ENCODE peak calls at places on chromosomes 3 and 15, in nine cellular contexts. M is breast epithelium, N is tibial artery, H is gastrocnemius medialis, V is transverse colon, K is A549, A is left ventricle myocardium inferior, L is thoracic aorta, Y is adrenal gland. E is an unnamed sample. For H3K4me1, the result is how much of the 10 kb centered on the place peaks cover.

GRCh38 chr15:40470423-40471104 is at the start of gene CHST14:
- DNase-seq in M (peak), N (peak), H (no peak), V (peak), K (peak), A (peak), L (no peak), Y (peak), E (peak)

GRCh38 chr3:142276780-142277179 is 51.4 kb upstream of the GK5 start:
- DNase-seq in M (no peak), N (no peak), H (no peak), V (no peak), K (no peak), A (no peak), L (no peak), Y (peak), E (no peak)

GRCh38 chr3:31305324-31305723 is 227.4 kb upstream of the STT3B start:
- DNase-seq in M (no peak), N (no peak), H (no peak), V (no peak), K (no peak), A (no peak), L (no peak), Y (no peak), E (no peak)

GRCh38 chr3:72997421-72997961 is 880 bp downstream of the PPP4R2 start:
- DNase-seq in M (no peak), N (no peak), H (no peak), V (peak), K (peak), A (no peak), L (no peak), Y (no peak), E (no peak)

GRCh38 chr3:150912501-150912900 is 7.3 kb upstream of the MINDY4B start:
- DNase-seq in M (no peak), N (no peak), H (no peak), V (no peak), K (no peak), A (no peak), L (no peak), Y (no peak), E (no peak)

GRCh38 chr15:84946772-84947489 is 34.7 kb upstream of the PDE8A start:
- DNase-seq in M (no peak), N (no peak), H (no peak), V (no peak), K (no peak), A (peak), L (no peak), Y (peak), E (no peak)

GRCh38 chr3:16998236-16998923 is 113.6 kb downstream of the PLCL2 start:
- DNase-seq in M (no peak), N (no peak), H (no peak), V (no peak), K (no peak), A (no peak), L (no peak), Y (no peak), E (no peak)

GRCh38 chr3:127953636-127954035 is 38.6 kb downstream of the KBTBD12 start:
- DNase-seq in M (no peak), N (no peak), H (no peak), V (no peak), K (no peak), A (no peak), L (no peak), Y (no peak), E (no peak)

GRCh38 chr15:78265752-78266224 is 1.4 kb downstream of the DNAJA4 start:
- DNase-seq in M (no peak), N (no peak), H (peak), V (no peak), K (no peak), A (no peak), L (peak), Y (peak), E (no peak)

GRCh38 chr3:197022405-197023231 is 7.0 kb downstream of the MELTF start:
- DNase-seq in M (peak), N (no peak), H (no peak), V (no peak), K (no peak), A (no peak), L (no peak), Y (no peak), E (no peak)

GRCh38 chr3:36904641-36905040 is 40.2 kb downstream of the TRANK1 start:
- DNase-seq in M (no peak), N (peak), H (no peak), V (no peak), K (no peak), A (no peak), L (no peak), Y (no peak), E (no peak)

GRCh38 chr15:91263632-91264477 is 163.8 kb downstream of the SV2B start:
- DNase-seq in M (peak), N (peak), H (peak), V (peak), K (no peak), A (peak), L (no peak), Y (peak), E (peak)

GRCh38 chr3:2657408-2657807 is 452.8 kb downstream of the IL5RA start:
- DNase-seq in M (no peak), N (no peak), H (no peak), V (no peak), K (no peak), A (no peak), L (no peak), Y (no peak), E (no peak)

GRCh38 chr3:18394384-18394995 is 30.6 kb downstream of the SATB1 start:
- DNase-seq in M (no peak), N (no peak), H (no peak), V (no peak), K (no peak), A (no peak), L (no peak), Y (no peak), E (no peak)

GRCh38 chr15:25375557-25375956 is 63.3 kb downstream of the UBE3A start:
- DNase-seq in M (no peak), N (no peak), H (no peak), V (no peak), K (no peak), A (no peak), L (no peak), Y (no peak), E (no peak)

GRCh38 chr3:72724070-72724469 is 124.2 kb downstream of the SHQ1 start:
- DNase-seq in M (peak), N (no peak), H (no peak), V (no peak), K (no peak), A (no peak), L (no peak), Y (no peak), E (no peak)

GRCh38 chr15:62647195-62647865 is 395.2 kb upstream of the TPM1 start:
- DNase-seq in M (peak), N (no peak), H (peak), V (peak), K (peak), A (no peak), L (no peak), Y (peak), E (no peak)

GRCh38 chr3:143237036-143237688 is 117.6 kb downstream of the CHST2 start:
- DNase-seq in M (no peak), N (no peak), H (no peak), V (no peak), K (no peak), A (no peak), L (no peak), Y (no peak), E (no peak)

GRCh38 chr3:99118381-99118780 is 216.9 kb upstream of the DCBLD2 start:
- DNase-seq in M (no peak), N (no peak), H (no peak), V (no peak), K (no peak), A (no peak), L (no peak), Y (no peak), E (no peak)

GRCh38 chr3:56987238-56987932 is 73.1 kb upstream of the SPATA12 start:
- DNase-seq in M (no peak), N (no peak), H (no peak), V (no peak), K (no peak), A (no peak), L (no peak), Y (no peak), E (no peak)

GRCh38 chr3:51620543-51620942 is 50.5 kb upstream of the TEX264 start:
- DNase-seq in M (no peak), N (no peak), H (no peak), V (no peak), K (no peak), A (no peak), L (no peak), Y (no peak), E (no peak)

GRCh38 chr3:85120879-85121278 is 162.1 kb downstream of the CADM2 start:
- DNase-seq in M (no peak), N (no peak), H (no peak), V (no peak), K (no peak), A (no peak), L (no peak), Y (no peak), E (no peak)

GRCh38 chr3:185199671-185200070 is 46.8 kb upstream of the C3orf70 start:
- DNase-seq in M (no peak), N (no peak), H (no peak), V (no peak), K (no peak), A (no peak), L (no peak), Y (no peak), E (no peak)

GRCh38 chr3:10479311-10479710 is 26.1 kb downstream of the ATP2B2 start:
- DNase-seq in M (no peak), N (no peak), H (no peak), V (no peak), K (no peak), A (no peak), L (no peak), Y (no peak), E (no peak)

GRCh38 chr3:42590989-42591756 is 513 bp downstream of the SS18L2 start:
- DNase-seq in M (no peak), N (no peak), H (no peak), V (no peak), K (no peak), A (no peak), L (no peak), Y (no peak), E (no peak)

GRCh38 chr3:190366145-190366544 is 21.8 kb upstream of the CLDN16 start:
- DNase-seq in M (no peak), N (no peak), H (no peak), V (no peak), K (no peak), A (no peak), L (no peak), Y (no peak), E (no peak)

GRCh38 chr3:128367726-128368125 is 99.0 kb downstream of the DNAJB8 start:
- DNase-seq in M (no peak), N (no peak), H (no peak), V (no peak), K (no peak), A (no peak), L (no peak), Y (no peak), E (no peak)

GRCh38 chr15:41934843-41935242 is 37.5 kb downstream of the EHD4 start:
- DNase-seq in M (peak), N (no peak), H (no peak), V (peak), K (no peak), A (no peak), L (no peak), Y (no peak), E (no peak)

GRCh38 chr3:150286390-150287147 is 121.5 kb upstream of the TSC22D2 start:
- DNase-seq in M (no peak), N (no peak), H (no peak), V (no peak), K (peak), A (no peak), L (no peak), Y (no peak), E (no peak)

GRCh38 chr3:65557915-65558564 is 480.7 kb downstream of the MAGI1 start:
- DNase-seq in M (no peak), N (no peak), H (no peak), V (no peak), K (no peak), A (no peak), L (no peak), Y (no peak), E (no peak)
- H3K27ac ChIP-seq in M (no peak), N (no peak), H (no peak), V (no peak), K (no peak), A (no peak), L (no peak), Y (no peak), E (no peak)

DNA sequence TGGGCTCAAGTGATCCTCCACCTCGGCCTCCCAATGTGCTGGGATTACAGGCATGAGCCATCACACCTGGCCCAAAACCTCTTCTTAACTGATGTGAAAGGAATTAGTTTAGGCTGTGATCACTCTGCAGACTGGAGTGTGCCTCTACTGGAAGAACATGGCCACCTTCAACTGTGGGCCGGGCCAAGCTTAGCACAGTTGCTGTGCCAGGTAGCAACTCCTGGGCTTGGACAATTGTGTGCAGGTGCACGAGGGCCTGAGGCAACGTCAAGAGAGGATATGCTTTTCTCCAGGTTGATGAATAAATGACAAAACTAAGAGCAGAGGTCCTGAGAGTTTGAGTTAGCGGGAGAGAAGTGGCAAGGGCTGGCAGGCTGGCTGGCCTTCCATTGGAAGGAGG is 6.5 kb downstream of the FAH start:
- DNase-seq in M (no peak), N (no peak), H (no peak), V (no peak), K (no peak), A (no peak), L (no peak), Y (no peak), E (no peak)
- H3K4me1 ChIP-seq in M (under half), N (under half), H (under half), V (under half), K (under half), A (under half), L (under half), Y (half or more), E (under half)

GRCh38 chr3:167287308-167287707 is 92.8 kb downstream of the ZBBX start:
- DNase-seq in M (no peak), N (no peak), H (no peak), V (no peak), K (no peak), A (no peak), L (no peak), Y (no peak), E (no peak)

GRCh38 chr3:167288737-167289136 is 91.4 kb downstream of the ZBBX start:
- DNase-seq in M (no peak), N (no peak), H (no peak), V (no peak), K (no peak), A (no peak), L (no peak), Y (no peak), E (no peak)

GRCh38 chr3:167289435-167289834 is 90.7 kb downstream of the ZBBX start:
- DNase-seq in M (no peak), N (no peak), H (no peak), V (no peak), K (no peak), A (no peak), L (no peak), Y (no peak), E (no peak)
- H3K4me3 ChIP-seq in M (no peak), N (no peak), H (no peak), V (no peak), K (no peak), A (no peak), L (no peak), Y (no peak), E (no peak)

DNA sequence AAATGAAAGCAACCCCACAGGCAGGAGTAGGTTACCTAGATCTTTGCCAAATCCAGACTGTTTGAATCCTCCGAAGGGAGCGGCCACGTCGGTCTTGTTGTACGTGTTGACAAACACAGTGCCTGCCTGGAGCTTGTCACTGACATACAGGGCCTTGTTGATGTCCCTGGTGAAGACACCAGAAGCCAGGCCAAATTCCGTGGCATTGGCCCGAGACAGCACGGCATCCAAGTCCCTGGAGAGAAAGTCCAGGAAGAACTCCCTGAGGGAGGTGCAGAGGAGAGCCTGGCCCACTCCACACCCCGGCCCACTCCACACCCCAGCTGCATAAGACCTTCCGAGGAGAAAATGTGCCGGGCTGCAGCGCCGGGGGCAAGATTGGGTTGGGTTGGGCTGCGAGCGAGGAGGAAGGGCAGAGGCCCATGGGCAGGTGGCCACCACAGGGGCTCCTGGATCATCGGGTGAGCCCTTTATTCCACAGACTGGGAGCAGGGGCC is 21.8 kb upstream of the SLC41A3 start:
- DNase-seq in M (peak), N (no peak), H (no peak), V (no peak), K (no peak), A (no peak), L (no peak), Y (no peak), E (no peak)
- H3K27ac ChIP-seq in M (no peak), N (no peak), H (peak), V (no peak), K (no peak), A (no peak), L (no peak), Y (no peak), E (no peak)

DNA sequence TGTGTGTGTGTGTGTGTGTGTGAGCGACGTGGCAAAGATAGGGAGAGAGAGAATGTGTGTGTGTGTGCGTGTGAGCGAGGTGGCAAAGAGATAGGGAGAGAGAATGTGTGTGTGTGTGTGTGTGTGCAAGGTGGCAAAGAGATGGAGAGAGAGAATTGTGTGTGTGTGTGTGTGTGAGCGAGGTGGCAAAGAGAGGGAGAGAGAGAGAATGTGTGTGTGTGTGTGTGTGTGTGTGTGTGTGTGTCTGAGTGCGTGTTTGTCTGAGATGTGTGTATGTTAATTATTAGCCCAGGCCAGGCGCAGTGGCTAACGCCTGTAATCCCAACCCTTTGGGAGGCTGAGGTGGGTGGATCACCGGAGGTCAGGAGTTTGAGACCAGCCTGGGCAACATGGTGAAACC is 154.6 kb upstream of the RGMA start:
- DNase-seq in M (no peak), N (no peak), H (no peak), V (no peak), K (no peak), A (no peak), L (no peak), Y (no peak), E (no peak)
- H3K4me1 ChIP-seq in M (under half), N (under half), H (under half), V (under half), K (under half), A (under half), L (under half), Y (under half), E (under half)

GRCh38 chr3:9316881-9317341 is 45.9 kb upstream of the THUMPD3 start:
- DNase-seq in M (no peak), N (peak), H (no peak), V (peak), K (no peak), A (no peak), L (no peak), Y (peak), E (peak)
- H3K4me3 ChIP-seq in M (peak), N (peak), H (peak), V (peak), K (no peak), A (peak), L (peak), Y (no peak), E (peak)